ENCODE peak calls at places on chromosomes 1 and 21, in ten cellular contexts. X, M, Q, P, T, A, N, I, J and D are unnamed samples.

GRCh38 chr1:20165522-20165951 is 20.4 kb upstream of the UBXN10 start:
- DNase-seq in X (no peak), M (no peak), Q (no peak), P (no peak), T (no peak), A (no peak), N (no peak), I (peak), J (no peak), D (peak)

GRCh38 chr21:15282666-15283065 is 217.9 kb upstream of the NRIP1 start:
- DNase-seq in X (no peak), M (no peak), Q (no peak), P (no peak), T (no peak), A (no peak), N (no peak), I (no peak), J (no peak), D (no peak)

GRCh38 chr1:212981025-212981495 is 30.7 kb downstream of the VASH2 start:
- DNase-seq in X (no peak), M (no peak), Q (no peak), P (no peak), T (no peak), A (peak), N (no peak), I (no peak), J (no peak), D (no peak)

GRCh38 chr21:29578306-29578705 is 279.6 kb downstream of the BACH1 start:
- DNase-seq in X (no peak), M (no peak), Q (no peak), P (no peak), T (no peak), A (no peak), N (no peak), I (no peak), J (no peak), D (no peak)

GRCh38 chr1:20345419-20345818 is 54.7 kb downstream of the VWA5B1 start:
- DNase-seq in X (no peak), M (no peak), Q (no peak), P (no peak), T (no peak), A (no peak), N (no peak), I (no peak), J (no peak), D (no peak)

GRCh38 chr1:34478460-34479076 is 276.3 kb upstream of the GJB5 start:
- DNase-seq in X (no peak), M (no peak), Q (no peak), P (no peak), T (no peak), A (no peak), N (no peak), I (no peak), J (no peak), D (no peak)

GRCh38 chr1:114234408-114235119 is 80.9 kb upstream of the SYT6 start:
- DNase-seq in X (no peak), M (no peak), Q (no peak), P (no peak), T (peak), A (no peak), N (no peak), I (no peak), J (no peak), D (peak)

GRCh38 chr1:174445351-174445750 is 2.4 kb upstream of the GPR52 start:
- DNase-seq in X (no peak), M (no peak), Q (no peak), P (no peak), T (no peak), A (no peak), N (no peak), I (no peak), J (no peak), D (no peak)

GRCh38 chr21:41622831-41623548 is 115.0 kb upstream of the TMPRSS2 start:
- DNase-seq in X (no peak), M (no peak), Q (no peak), P (no peak), T (no peak), A (no peak), N (no peak), I (peak), J (no peak), D (no peak)

GRCh38 chr1:84352298-84353106 is 45.8 kb upstream of the DNASE2B start:
- DNase-seq in X (no peak), M (no peak), Q (no peak), P (no peak), T (no peak), A (no peak), N (no peak), I (no peak), J (no peak), D (no peak)

GRCh38 chr1:108537976-108538375 is 21.9 kb upstream of the EEIG2 start:
- DNase-seq in X (no peak), M (no peak), Q (no peak), P (no peak), T (no peak), A (no peak), N (no peak), I (no peak), J (no peak), D (no peak)

GRCh38 chr1:108121361-108122143 is 78.6 kb downstream of the SLC25A24 start:
- DNase-seq in X (no peak), M (no peak), Q (no peak), P (no peak), T (no peak), A (no peak), N (no peak), I (no peak), J (no peak), D (no peak)

GRCh38 chr1:171141336-171142051 is 43.6 kb upstream of the FMO2 start:
- DNase-seq in X (no peak), M (no peak), Q (no peak), P (peak), T (peak), A (no peak), N (no peak), I (no peak), J (peak), D (no peak)

GRCh38 chr1:88655685-88656299 is 28.3 kb upstream of the PKN2 start:
- DNase-seq in X (no peak), M (no peak), Q (no peak), P (no peak), T (no peak), A (no peak), N (no peak), I (no peak), J (no peak), D (peak)

GRCh38 chr1:248589334-248589733 is 8.2 kb downstream of the OR2T10 start:
- DNase-seq in X (no peak), M (no peak), Q (no peak), P (no peak), T (no peak), A (no peak), N (no peak), I (no peak), J (no peak), D (no peak)

GRCh38 chr1:166167395-166167922 is 658 bp upstream of the FAM78B start:
- DNase-seq in X (peak), M (no peak), Q (no peak), P (no peak), T (no peak), A (peak), N (no peak), I (no peak), J (no peak), D (no peak)

DNA sequence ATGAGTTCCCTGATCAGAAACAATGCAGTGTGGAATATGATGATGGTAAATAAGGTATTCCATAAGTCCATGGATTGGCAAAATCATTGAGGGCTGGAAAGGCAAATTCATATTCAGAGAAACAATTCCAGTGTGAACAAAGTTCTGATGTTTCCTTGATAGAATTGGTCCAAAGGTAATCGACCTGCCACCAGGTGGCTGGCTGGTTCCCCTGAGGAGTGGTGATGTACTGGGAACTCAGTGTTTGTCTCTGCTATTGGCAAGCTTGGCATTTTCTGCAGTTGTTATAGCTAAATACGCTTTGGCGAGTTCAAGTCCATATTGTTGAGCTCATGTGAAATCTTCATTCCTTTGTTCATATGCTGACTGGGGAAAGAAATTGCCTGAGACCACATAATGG is 165.5 kb upstream of the PTGFR start:
- DNase-seq in X (no peak), M (no peak), Q (no peak), P (no peak), T (no peak), A (no peak), N (no peak), I (no peak), J (no peak), D (no peak)
- TF ChIP-seq CTCF in X (no peak), M (no peak), Q (no peak), P (no peak), T (no peak), A (no peak), N (no peak), I (no peak), J (no peak), D (no peak)

GRCh38 chr1:197399691-197400521 is 131.9 kb downstream of the CRB1 start:
- DNase-seq in X (peak), M (peak), Q (peak), P (no peak), T (no peak), A (no peak), N (no peak), I (peak), J (no peak), D (peak)
- TF ChIP-seq CTCF in X (peak), M (peak), Q (peak), P (no peak), T (no peak), A (peak), N (no peak), I (peak), J (peak), D (peak)

GRCh38 chr21:39834543-39834942 is 32.7 kb upstream of the PCP4 start:
- DNase-seq in X (no peak), M (no peak), Q (no peak), P (no peak), T (no peak), A (no peak), N (no peak), I (no peak), J (no peak), D (no peak)
- TF ChIP-seq CTCF in X (no peak), M (no peak), Q (no peak), P (no peak), T (no peak), A (no peak), N (no peak), I (no peak), J (no peak), D (no peak)

GRCh38 chr21:35400233-35400939 is 351.3 kb upstream of the RUNX1 start:
- DNase-seq in X (peak), M (no peak), Q (peak), P (no peak), T (no peak), A (peak), N (no peak), I (peak), J (no peak), D (peak)
- TF ChIP-seq CTCF in X (no peak), M (peak), Q (peak), P (no peak), T (peak), A (peak), N (peak), I (peak), J (peak), D (peak)

DNA sequence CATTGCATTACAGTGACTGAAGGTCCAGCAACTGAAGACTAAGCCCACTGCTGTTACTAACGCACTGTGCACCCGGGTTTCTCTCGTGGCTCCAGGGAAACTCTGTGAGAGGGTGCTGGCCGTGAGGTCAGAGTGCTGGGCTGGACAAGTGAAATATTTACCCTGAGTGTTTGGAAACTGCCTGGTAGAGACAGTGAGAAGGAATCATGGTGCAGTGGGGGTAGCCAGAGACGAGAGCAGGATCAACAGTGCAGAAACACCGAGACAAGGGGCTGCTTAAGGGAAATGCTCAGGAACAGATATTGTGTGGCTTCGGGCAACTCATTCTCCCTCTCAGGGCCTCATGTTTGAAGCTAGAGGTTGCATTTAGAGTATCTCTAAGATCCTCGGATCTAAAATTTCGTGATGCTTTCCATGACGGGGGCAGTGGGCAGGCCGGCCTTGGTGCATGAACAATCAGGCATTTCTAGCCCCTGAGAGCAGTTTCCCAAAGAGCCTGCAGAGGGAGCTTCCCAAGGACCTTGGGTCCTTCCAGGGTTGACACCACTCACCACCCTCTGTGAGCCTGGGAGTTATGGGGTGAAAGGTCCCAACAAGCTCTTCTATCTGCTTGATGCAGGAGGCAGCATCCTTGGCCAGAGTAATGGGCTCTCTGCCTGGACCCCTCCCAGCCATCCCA is 9.7 kb downstream of the CD2 start:
- DNase-seq in X (peak), M (peak), Q (no peak), P (no peak), T (no peak), A (no peak), N (no peak), I (peak), J (no peak), D (no peak)
- TF ChIP-seq CTCF in X (no peak), M (peak), Q (peak), P (no peak), T (no peak), A (no peak), N (peak), I (peak), J (peak), D (no peak)

DNA sequence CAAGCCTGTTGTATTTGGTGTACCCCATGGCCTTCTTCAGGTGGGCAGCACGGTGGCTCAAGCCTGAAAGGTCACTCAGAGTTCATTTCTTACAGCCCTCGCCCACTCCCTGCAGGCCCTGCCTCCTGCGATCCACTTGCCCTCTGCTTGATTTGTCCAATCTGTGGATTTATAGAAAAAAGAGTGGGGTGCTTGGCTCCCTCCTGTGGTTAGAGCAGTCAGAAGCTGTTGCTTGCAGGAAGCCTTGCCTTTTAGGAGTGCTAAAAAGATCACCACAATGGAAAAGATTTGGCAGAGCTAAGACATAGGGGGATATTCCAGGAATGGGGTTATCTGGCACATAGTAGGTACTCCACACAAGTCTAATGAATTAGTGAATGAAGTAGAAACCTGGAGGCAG is 108.0 kb upstream of the TRABD2B start:
- DNase-seq in X (peak), M (no peak), Q (no peak), P (no peak), T (no peak), A (no peak), N (no peak), I (no peak), J (no peak), D (no peak)
- TF ChIP-seq CTCF in X (no peak), M (peak), Q (no peak), P (no peak), T (peak), A (no peak), N (no peak), I (no peak), J (no peak), D (no peak)

GRCh38 chr1:54489627-54490240 is 58.3 kb upstream of the ACOT11 start:
- DNase-seq in X (no peak), M (no peak), Q (no peak), P (no peak), T (no peak), A (no peak), N (no peak), I (no peak), J (no peak), D (no peak)
- TF ChIP-seq CTCF in X (no peak), M (peak), Q (no peak), P (no peak), T (peak), A (no peak), N (no peak), I (peak), J (no peak), D (no peak)

GRCh38 chr1:223709598-223709997 is 2.7 kb upstream of the CAPN2 start:
- DNase-seq in X (no peak), M (no peak), Q (no peak), P (no peak), T (no peak), A (no peak), N (no peak), I (no peak), J (no peak), D (no peak)
- TF ChIP-seq CTCF in X (no peak), M (no peak), Q (peak), P (no peak), T (no peak), A (no peak), N (no peak), I (no peak), J (peak), D (no peak)